ENCODE peak calls at places on chromosomes 7 and 10, in seven cellular contexts. Z, P, L, J, U, O and D are unnamed samples.

GRCh38 chr10:71218046-71218832 is 5.9 kb downstream of the UNC5B start:
- DNase-seq in Z (no peak), P (peak), L (no peak), J (peak), U (no peak), O (no peak), D (no peak)

GRCh38 chr7:143289421-143289820 is 1.3 kb downstream of the CASP2 start:
- DNase-seq in Z (no peak), P (no peak), L (no peak), J (no peak), U (no peak), O (no peak), D (no peak)

GRCh38 chr10:76553700-76554470 is 1083.7 kb downstream of the KCNMA1 start:
- DNase-seq in Z (no peak), P (no peak), L (no peak), J (no peak), U (no peak), O (no peak), D (no peak)

GRCh38 chr10:31353574-31353973 is 34.6 kb downstream of the ZEB1 start:
- DNase-seq in Z (no peak), P (no peak), L (no peak), J (peak), U (no peak), O (no peak), D (peak)

GRCh38 chr7:130278892-130279690 is 12.4 kb downstream of the CPA2 start:
- DNase-seq in Z (no peak), P (no peak), L (no peak), J (peak), U (no peak), O (no peak), D (no peak)

GRCh38 chr10:86654411-86655172 is at the start of gene OPN4:
- DNase-seq in Z (no peak), P (no peak), L (no peak), J (peak), U (no peak), O (no peak), D (no peak)

GRCh38 chr10:74174533-74174932 is 23.5 kb downstream of the ADK start:
- DNase-seq in Z (no peak), P (no peak), L (no peak), J (no peak), U (no peak), O (no peak), D (no peak)

GRCh38 chr10:123241391-123242141 is 87.4 kb downstream of the BUB3 start:
- DNase-seq in Z (no peak), P (no peak), L (no peak), J (no peak), U (peak), O (no peak), D (no peak)

GRCh38 chr10:70492786-70493659 is 14.5 kb downstream of the PALD1 start:
- DNase-seq in Z (no peak), P (no peak), L (no peak), J (peak), U (no peak), O (no peak), D (no peak)

GRCh38 chr7:112453505-112454171 is 3.4 kb downstream of the IFRD1 start:
- DNase-seq in Z (no peak), P (peak), L (no peak), J (no peak), U (no peak), O (no peak), D (peak)

GRCh38 chr7:20352573-20353304 is 22.0 kb downstream of the ITGB8 start:
- DNase-seq in Z (no peak), P (no peak), L (no peak), J (peak), U (no peak), O (no peak), D (no peak)

GRCh38 chr7:153675141-153675540 is 377.1 kb upstream of the DPP6 start:
- DNase-seq in Z (no peak), P (no peak), L (no peak), J (no peak), U (no peak), O (no peak), D (no peak)

GRCh38 chr10:23994459-23995046 is 214.4 kb upstream of the KIAA1217 start:
- DNase-seq in Z (peak), P (no peak), L (peak), J (peak), U (no peak), O (peak), D (peak)

GRCh38 chr7:44065431-44066110 is at the start of gene PGAM2:
- DNase-seq in Z (no peak), P (no peak), L (peak), J (peak), U (no peak), O (peak), D (no peak)

GRCh38 chr10:127762925-127763324 is 25.9 kb downstream of the FOXI2 start:
- DNase-seq in Z (no peak), P (no peak), L (no peak), J (no peak), U (no peak), O (no peak), D (no peak)

GRCh38 chr7:473211-473734 is 46.4 kb downstream of the PDGFA start:
- DNase-seq in Z (no peak), P (no peak), L (no peak), J (no peak), U (no peak), O (no peak), D (no peak)

GRCh38 chr10:132450466-132450824 is 53.4 kb downstream of the PWWP2B start:
- DNase-seq in Z (no peak), P (no peak), L (no peak), J (no peak), U (no peak), O (no peak), D (no peak)

GRCh38 chr10:60957667-60958221 is 13.8 kb upstream of the RHOBTB1 start:
- DNase-seq in Z (no peak), P (no peak), L (no peak), J (no peak), U (no peak), O (no peak), D (no peak)

GRCh38 chr10:12459338-12459737 is 110.0 kb downstream of the CAMK1D start:
- DNase-seq in Z (no peak), P (no peak), L (no peak), J (no peak), U (no peak), O (no peak), D (no peak)

GRCh38 chr7:8893761-8894160 is 460.4 kb downstream of the NXPH1 start:
- DNase-seq in Z (no peak), P (no peak), L (no peak), J (no peak), U (no peak), O (no peak), D (no peak)

GRCh38 chr7:75814407-75814947 is 871 bp upstream of the CCL24 start:
- DNase-seq in Z (no peak), P (no peak), L (no peak), J (peak), U (no peak), O (no peak), D (no peak)

GRCh38 chr10:70592746-70593512 is 9.6 kb downstream of the PRF1 start:
- DNase-seq in Z (peak), P (no peak), L (no peak), J (no peak), U (no peak), O (no peak), D (no peak)

GRCh38 chr7:101657171-101657570 is 28.1 kb upstream of the MYL10 start:
- DNase-seq in Z (no peak), P (no peak), L (no peak), J (no peak), U (no peak), O (no peak), D (no peak)

GRCh38 chr7:13099197-13099795 is 411.9 kb downstream of the ARL4A start:
- DNase-seq in Z (no peak), P (no peak), L (no peak), J (peak), U (no peak), O (no peak), D (no peak)

GRCh38 chr7:28984631-28985030 is 26.5 kb upstream of the TRIL start:
- DNase-seq in Z (no peak), P (no peak), L (no peak), J (peak), U (no peak), O (no peak), D (no peak)

GRCh38 chr10:3000063-3000462 is 67.3 kb upstream of the PFKP start:
- DNase-seq in Z (no peak), P (peak), L (no peak), J (no peak), U (no peak), O (no peak), D (no peak)

GRCh38 chr7:20826243-20826642 is 39.6 kb upstream of the SP8 start:
- DNase-seq in Z (no peak), P (no peak), L (no peak), J (no peak), U (no peak), O (no peak), D (no peak)